ENCODE peak calls at places on chromosome 7, in four cellular contexts. F, A, H and T are unnamed samples.

GRCh38 chr7:83306487-83306886 is 143.8 kb upstream of the PCLO start:
- DNase-seq in H (no peak), A (no peak), F (no peak), T (no peak)

GRCh38 chr7:92133737-92134270 is 473 bp downstream of the CYP51A1 start:
- DNase-seq in H (peak), A (peak), F (peak), T (peak)

GRCh38 chr7:130961128-130961601 is 227.2 kb upstream of the KLF14 start:
- DNase-seq in H (peak), A (peak), F (no peak), T (peak)

GRCh38 chr7:15684834-15685233 is 1.6 kb downstream of the MEOX2 start:
- DNase-seq in F (no peak), A (no peak), H (no peak), T (no peak)

GRCh38 chr7:36390199-36391090 is 783 bp downstream of the ANLN start:
- DNase-seq in H (peak), A (no peak), F (peak), T (no peak)

GRCh38 chr7:13903997-13904396 is 85.5 kb downstream of the ETV1 start:
- DNase-seq in A (no peak), H (no peak), F (no peak), T (no peak)

GRCh38 chr7:84845971-84846370 is 340.9 kb downstream of the SEMA3D start:
- DNase-seq in A (no peak), F (no peak), H (no peak), T (no peak)

GRCh38 chr7:155782466-155782865 is 29.8 kb downstream of the SHH start:
- DNase-seq in F (no peak), H (no peak), A (no peak), T (no peak)

GRCh38 chr7:158432369-158433270 is 155.0 kb downstream of the PTPRN2 start:
- DNase-seq in A (no peak), H (no peak), F (no peak), T (no peak)

DNA sequence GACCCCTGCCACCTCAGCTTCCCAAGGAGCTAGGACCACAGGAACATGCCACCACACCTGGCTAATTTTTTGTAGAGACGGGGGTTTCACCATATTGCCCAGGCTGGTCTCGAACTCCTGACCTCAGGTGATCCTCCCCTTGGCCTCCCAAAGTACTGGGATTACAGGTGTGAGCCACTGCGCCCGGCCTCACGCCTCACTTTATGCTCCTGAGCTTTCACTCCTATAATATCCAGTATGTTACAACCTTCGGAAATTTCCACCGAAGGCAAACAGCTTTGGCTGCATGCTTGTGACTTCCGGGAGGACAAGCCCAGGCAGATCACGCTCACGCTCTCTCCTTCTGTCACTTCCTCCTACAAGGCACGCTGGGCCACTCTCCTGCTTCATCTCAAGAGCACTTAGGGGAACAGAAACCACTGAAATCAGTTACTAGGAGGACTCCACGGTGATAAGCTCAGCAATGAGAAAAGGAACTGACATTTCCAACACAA is 4.4 kb upstream of the MAD1L1 start:
- DNase-seq in A (peak), F (no peak), H (no peak), T (peak)
- TF ChIP-seq POLR2AphosphoS5 in A (no peak), F (peak), H (no peak), T (no peak)

DNA sequence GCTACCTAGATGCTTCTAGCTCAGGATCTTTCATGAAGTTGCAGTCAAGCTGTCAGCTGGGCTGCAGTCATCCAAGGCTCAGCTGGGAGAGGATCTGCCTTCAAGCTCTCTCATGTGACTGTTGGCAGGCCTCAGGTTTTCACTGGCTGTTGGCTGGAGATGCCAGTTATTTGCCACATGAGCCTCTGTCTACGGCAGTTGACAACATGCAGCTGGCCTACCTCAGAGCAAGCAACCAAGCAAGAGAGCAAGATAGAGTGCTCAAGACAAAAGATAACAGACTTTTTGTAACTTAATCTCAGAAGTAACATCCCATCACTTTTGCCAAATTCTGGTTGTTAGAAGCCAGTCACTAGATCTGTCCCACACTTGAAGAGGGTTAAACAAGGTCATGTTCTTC is 125.8 kb downstream of the TPST1 start:
- DNase-seq in A (no peak), F (no peak), H (no peak), T (no peak)
- TF ChIP-seq POLR2AphosphoS5 in A (no peak), F (no peak), H (no peak), T (no peak)

GRCh38 chr7:120858299-120858636 is 324 bp upstream of the TSPAN12 start:
- DNase-seq in F (no peak), A (no peak), H (no peak), T (no peak)

GRCh38 chr7:120856621-120857352 is 1.2 kb downstream of the TSPAN12 start:
- DNase-seq in F (peak), H (peak), A (peak), T (peak)

GRCh38 chr7:120860151-120860550 is 2.2 kb upstream of the TSPAN12 start:
- DNase-seq in F (no peak), A (no peak), H (no peak), T (no peak)

GRCh38 chr7:120856198-120856597 is 1.7 kb downstream of the TSPAN12 start:
- DNase-seq in A (no peak), H (no peak), F (no peak), T (no peak)

DNA sequence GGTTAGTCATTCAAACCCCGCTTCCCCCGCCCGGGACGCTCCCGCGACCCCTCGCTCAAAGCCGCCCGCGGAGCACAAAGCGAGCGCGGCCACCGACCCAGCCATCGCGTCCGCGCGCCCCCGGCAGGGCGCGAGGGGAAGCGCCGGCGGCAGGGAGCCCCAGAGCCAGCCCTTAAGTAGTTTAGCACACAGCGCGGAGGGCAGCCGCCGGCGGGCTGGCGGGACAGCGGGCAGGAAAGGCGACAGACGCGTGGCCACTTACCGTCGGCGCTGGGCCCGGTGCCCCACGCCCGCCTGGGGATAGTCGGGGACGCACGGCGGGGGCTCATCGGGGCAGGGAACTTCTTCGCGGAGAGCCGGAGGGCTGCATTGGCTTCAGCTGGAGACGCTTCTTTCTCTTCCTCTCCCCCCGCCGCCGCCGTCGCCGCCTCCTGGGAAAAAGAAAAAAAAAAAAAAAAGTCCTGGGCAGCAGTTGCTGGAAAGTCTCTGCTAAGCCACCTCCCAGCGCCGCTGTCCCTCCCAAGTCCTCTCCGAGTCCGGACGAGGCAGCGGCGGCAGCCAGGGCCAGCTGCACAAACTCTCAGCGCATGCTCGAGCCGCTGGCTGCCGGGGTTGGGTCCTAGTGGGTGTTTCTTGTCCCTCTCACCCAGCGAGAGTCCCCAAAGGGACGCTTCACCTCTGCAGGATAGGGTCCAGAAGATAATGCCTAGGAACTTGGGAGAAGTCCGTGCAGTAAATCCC is at the start of gene TSPAN12:
- DNase-seq in H (peak), F (peak), A (peak), T (peak)
- TF ChIP-seq POLR2AphosphoS5 in H (peak), F (no peak), A (peak), T (no peak)

DNA sequence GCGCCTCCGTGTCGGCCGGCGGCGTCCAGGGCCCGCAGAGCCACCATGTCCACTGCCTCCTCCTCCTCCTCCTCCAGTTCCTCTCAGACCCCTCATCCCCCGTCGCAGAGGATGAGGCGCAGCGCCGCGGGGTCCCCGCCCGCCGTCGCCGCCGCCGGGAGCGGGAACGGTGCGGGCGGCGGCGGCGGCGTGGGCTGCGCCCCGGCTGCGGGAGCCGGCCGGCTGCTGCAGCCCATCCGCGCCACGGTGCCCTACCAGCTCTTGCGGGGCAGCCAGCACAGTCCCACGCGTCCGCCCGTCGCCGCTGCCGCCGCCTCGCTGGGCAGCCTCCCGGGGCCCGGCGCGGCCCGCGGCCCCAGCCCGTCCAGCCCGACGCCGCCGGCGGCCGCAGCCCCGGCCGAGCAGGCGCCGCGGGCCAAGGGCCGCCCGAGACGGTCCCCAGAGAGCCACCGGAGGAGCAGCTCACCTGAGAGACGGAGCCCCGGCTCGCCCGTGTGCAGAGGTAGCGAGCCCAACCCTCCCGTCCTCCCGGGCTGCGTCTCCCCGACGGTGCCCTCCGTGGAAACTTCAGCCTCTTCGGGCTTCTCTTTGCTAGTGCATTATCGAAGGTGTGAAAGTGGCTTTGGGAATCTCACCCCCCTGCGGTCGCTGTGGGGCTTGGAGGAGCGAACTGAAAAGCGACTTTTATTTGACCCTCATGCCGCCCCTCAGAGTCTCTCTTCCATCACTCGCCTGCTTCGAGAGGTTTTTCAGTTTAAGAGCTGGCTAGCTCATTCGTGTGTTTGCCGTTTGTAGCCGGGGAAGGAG is 913 bp downstream of the GLCCI1 start:
- DNase-seq in A (no peak), H (no peak), F (peak), T (peak)
- TF ChIP-seq POLR2AphosphoS5 in A (peak), H (no peak), F (no peak), T (peak)

GRCh38 chr7:126700807-126701604 is 551.7 kb downstream of the GRM8 start:
- DNase-seq in H (peak), A (no peak), F (no peak), T (peak)
- TF ChIP-seq POLR2AphosphoS5 in H (peak), A (peak), F (no peak), T (peak)

DNA sequence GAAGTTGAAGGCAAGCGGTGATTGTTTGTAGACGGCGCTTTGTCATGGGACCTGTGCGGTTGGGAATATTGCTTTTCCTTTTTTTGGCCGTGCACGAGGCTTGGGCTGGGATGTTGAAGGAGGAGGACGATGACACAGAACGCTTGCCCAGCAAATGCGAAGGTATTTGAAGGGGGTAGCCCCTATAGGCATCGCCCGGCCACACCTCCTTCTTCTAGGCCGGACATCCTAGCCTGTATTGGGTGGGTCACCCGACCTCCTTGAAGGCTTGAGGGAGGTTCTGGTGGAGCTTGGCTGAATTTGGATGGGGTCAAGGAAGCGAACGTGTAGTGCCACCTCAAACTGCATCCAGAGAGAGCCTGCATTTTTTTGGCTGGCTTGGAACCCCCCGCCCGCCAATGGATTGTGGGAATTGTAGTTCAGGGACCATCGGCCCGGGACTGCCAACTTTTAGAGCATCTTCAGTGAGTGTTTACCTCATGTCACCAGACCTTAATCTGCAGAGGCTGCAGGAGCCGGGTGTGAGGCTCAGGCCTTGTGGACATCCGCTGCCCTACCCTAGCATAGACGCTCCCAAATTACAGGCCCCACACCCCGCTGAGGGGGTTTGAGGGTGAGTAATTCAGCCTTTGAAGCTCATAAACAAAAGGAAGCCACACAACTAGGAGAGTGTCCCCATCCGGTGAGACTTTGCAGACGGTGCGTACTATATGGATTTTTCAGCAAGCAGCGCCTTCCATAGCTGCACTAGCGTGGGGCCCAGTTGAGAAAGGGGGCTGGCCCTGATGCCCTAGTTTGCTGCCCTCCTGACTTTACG is 475 bp downstream of the CNPY4 start:
- DNase-seq in F (no peak), A (peak), H (no peak), T (peak)
- TF ChIP-seq POLR2AphosphoS5 in F (no peak), A (no peak), H (peak), T (no peak)

DNA sequence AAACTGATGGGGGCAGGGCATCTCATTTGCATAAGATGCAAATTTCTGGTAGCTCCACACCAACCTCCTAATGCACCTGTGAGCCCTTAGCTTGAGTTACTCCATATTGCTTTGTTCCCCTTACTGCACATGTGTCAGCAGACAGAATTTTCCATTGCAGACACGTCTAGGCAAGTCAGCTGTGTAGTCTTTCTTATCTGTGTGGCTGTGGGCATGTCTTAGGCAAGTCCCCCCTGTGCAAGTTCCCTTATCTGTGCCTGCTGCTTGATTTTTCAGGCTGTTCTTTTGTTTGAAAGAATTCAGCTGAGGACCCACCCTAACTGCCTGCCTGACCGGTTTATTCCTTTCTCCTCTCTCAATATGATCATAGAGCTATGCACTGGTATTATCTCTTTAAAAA is 28.5 kb upstream of the TRIM24 start:
- DNase-seq in F (no peak), H (no peak), A (no peak), T (no peak)
- TF ChIP-seq POLR2AphosphoS5 in F (no peak), H (no peak), A (no peak), T (no peak)

GRCh38 chr7:55065079-55065478 is 46.3 kb downstream of the EGFR start:
- DNase-seq in A (no peak), F (no peak), H (peak), T (no peak)
- TF ChIP-seq POLR2AphosphoS5 in A (no peak), F (peak), H (no peak), T (no peak)